ENCODE peak calls at places on chromosomes 3 and 15, in ten cellular contexts. P is NCI-H446; V is left colon; B is head of caudate nucleus; L is stimulated activated naive CD8-positive, alpha-beta T cell treated with anti-CD3 and anti-CD28 coated beads, Interleukin-15, amount 100 ng/mL, for 72 hours; R is NCI-H774; A is AG09309; K is NCI-H1105 treated with DMSO at 0.1 percent for 48 hours; S is NAMALWA; U is GM13977. N is an unnamed sample.

GRCh38 chr15:94083467-94083991 is 147.8 kb upstream of the MCTP2 start:
- DNase-seq in R (no peak), K (no peak), A (peak), S (no peak), B (peak), P (no peak), L (no peak), V (no peak), U (no peak), N (no peak)

GRCh38 chr3:128714887-128715496 is 11.0 kb upstream of the RAB7A start:
- DNase-seq in U (no peak), A (no peak), S (no peak), R (no peak), V (peak), B (peak), L (peak), P (no peak), K (no peak), N (no peak)

GRCh38 chr3:102224171-102224570 is 210.6 kb upstream of the ZPLD1 start:
- DNase-seq in U (peak), L (peak), S (peak), R (no peak), K (no peak), B (no peak), V (no peak), A (no peak), P (no peak), N (no peak)

GRCh38 chr3:16849240-16849639 is 35.5 kb upstream of the PLCL2 start:
- DNase-seq in V (peak), K (peak), R (peak), B (peak), L (peak), U (peak), P (no peak), S (peak), A (no peak), N (no peak)

GRCh38 chr3:188889070-188889491 is 282.7 kb upstream of the TPRG1 start:
- DNase-seq in L (no peak), A (no peak), K (no peak), S (no peak), U (no peak), V (no peak), B (no peak), R (no peak), P (peak), N (no peak)

GRCh38 chr15:31483053-31483923 is 156.7 kb downstream of the KLF13 start:
- DNase-seq in V (no peak), U (peak), P (no peak), K (no peak), A (no peak), B (no peak), L (peak), S (no peak), R (no peak), N (no peak)

GRCh38 chr3:105837947-105838346 is 30.9 kb downstream of the CBLB start:
- DNase-seq in R (no peak), L (no peak), K (no peak), B (no peak), P (no peak), U (no peak), A (no peak), S (no peak), V (no peak), N (no peak)

GRCh38 chr3:141049681-141050080 is 1.5 kb upstream of the SPSB4 start:
- DNase-seq in B (no peak), U (no peak), L (peak), P (peak), A (no peak), S (peak), V (no peak), K (no peak), R (no peak), N (no peak)

GRCh38 chr15:95459288-95459687 is 871.2 kb upstream of the NR2F2 start:
- DNase-seq in V (no peak), R (no peak), P (no peak), K (no peak), B (no peak), L (no peak), A (no peak), S (no peak), U (no peak), N (no peak)

GRCh38 chr3:84958495-84959469 is at the start of gene CADM2:
- DNase-seq in A (peak), L (peak), U (peak), R (peak), B (peak), V (peak), K (peak), P (peak), S (no peak), N (peak)

GRCh38 chr3:63354160-63354559 is 76.1 kb downstream of the SYNPR start:
- DNase-seq in L (no peak), R (no peak), P (no peak), B (no peak), K (peak), A (no peak), S (no peak), V (no peak), U (no peak), N (no peak)

GRCh38 chr15:75831806-75832102 is 11.5 kb upstream of the UBE2Q2 start:
- DNase-seq in B (no peak), R (no peak), P (no peak), S (no peak), A (no peak), V (no peak), K (no peak), L (no peak), U (no peak), N (no peak)

GRCh38 chr3:65974505-65974904 is 64.2 kb downstream of the MAGI1 start:
- DNase-seq in B (no peak), L (no peak), P (no peak), K (no peak), A (no peak), R (no peak), S (no peak), V (no peak), U (no peak), N (no peak)

GRCh38 chr15:78387678-78388077 is 47.5 kb downstream of the CRABP1 start:
- DNase-seq in B (no peak), U (no peak), A (no peak), S (no peak), K (peak), L (no peak), P (no peak), R (peak), V (no peak), N (no peak)

GRCh38 chr15:92091155-92091734 is 237.7 kb downstream of the SLCO3A1 start:
- DNase-seq in S (no peak), U (no peak), B (peak), P (no peak), A (no peak), R (peak), K (peak), V (no peak), L (no peak), N (no peak)

GRCh38 chr3:17157713-17158112 is 273.0 kb downstream of the PLCL2 start:
- DNase-seq in K (no peak), U (no peak), L (no peak), A (peak), V (no peak), R (no peak), P (no peak), B (no peak), S (no peak), N (no peak)

GRCh38 chr3:47512416-47513124 is 942 bp downstream of the ELP6 start:
- DNase-seq in A (no peak), K (no peak), V (peak), U (no peak), P (no peak), L (no peak), S (peak), B (peak), R (no peak), N (no peak)

GRCh38 chr3:30498587-30498967 is 107.8 kb upstream of the TGFBR2 start:
- DNase-seq in S (no peak), A (no peak), R (no peak), V (no peak), U (no peak), L (no peak), B (no peak), P (no peak), K (no peak), N (no peak)

GRCh38 chr15:90388462-90389182 is 580 bp downstream of the IQGAP1 start:
- DNase-seq in K (peak), B (peak), R (peak), U (peak), S (peak), L (peak), P (peak), A (no peak), V (peak), N (no peak)

GRCh38 chr3:132721479-132722164 is 587 bp downstream of the NPHP3 start:
- DNase-seq in B (peak), V (peak), R (peak), K (peak), L (no peak), U (no peak), A (peak), S (no peak), P (peak), N (peak)

GRCh38 chr3:45686850-45687249 is 2.3 kb upstream of the SACM1L start:
- DNase-seq in L (no peak), B (no peak), V (no peak), U (no peak), P (no peak), R (no peak), S (no peak), K (no peak), A (no peak), N (no peak)

GRCh38 chr3:44963571-44964325 is 12.2 kb downstream of the ZDHHC3 start:
- DNase-seq in K (no peak), B (no peak), S (no peak), V (no peak), U (no peak), R (no peak), L (no peak), A (no peak), P (no peak), N (no peak)

GRCh38 chr15:38612159-38612863 is 47.7 kb upstream of the RASGRP1 start:
- DNase-seq in B (no peak), L (no peak), S (no peak), P (no peak), V (no peak), U (no peak), K (no peak), A (no peak), R (no peak), N (no peak)

GRCh38 chr3:71919572-71919971 is 134.6 kb upstream of the PROK2 start:
- DNase-seq in V (no peak), P (no peak), S (no peak), R (no peak), K (no peak), U (no peak), A (no peak), L (no peak), B (no peak), N (no peak)